ENCODE peak calls at places on chromosomes 5 and 9, in five cellular contexts. One of them, this sample, is unnamed.

GRCh38 chr9:122527193-122527592 is at the start of gene OR1N1:
- DNase-seq in MV-4-11: no peak
- DNase-seq in left colon: no peak
- DNase-seq in GM20000: no peak
- DNase-seq in heart right ventricle: no peak
- DNase-seq in this sample: no peak

GRCh38 chr5:179163236-179164155 is 103.3 kb downstream of the ZNF354C start:
- DNase-seq in MV-4-11: no peak
- DNase-seq in left colon: no peak
- DNase-seq in GM20000: no peak
- DNase-seq in heart right ventricle: no peak
- DNase-seq in this sample: no peak

GRCh38 chr5:57366744-57367143 is 115.9 kb downstream of the ACTBL2 start:
- DNase-seq in MV-4-11: no peak
- DNase-seq in left colon: no peak
- DNase-seq in GM20000: no peak
- DNase-seq in heart right ventricle: no peak
- DNase-seq in this sample: no peak

GRCh38 chr5:10460252-10460906 is 18.7 kb downstream of the ROPN1L start:
- DNase-seq in MV-4-11: no peak
- DNase-seq in left colon: peak
- DNase-seq in GM20000: no peak
- DNase-seq in heart right ventricle: peak
- DNase-seq in this sample: no peak

GRCh38 chr9:101778332-101778731 is 39.9 kb upstream of the GRIN3A start:
- DNase-seq in MV-4-11: peak
- DNase-seq in left colon: no peak
- DNase-seq in GM20000: no peak
- DNase-seq in heart right ventricle: no peak
- DNase-seq in this sample: no peak

GRCh38 chr9:127505396-127506116 is 54.2 kb downstream of the LRSAM1 start:
- DNase-seq in MV-4-11: peak
- DNase-seq in left colon: no peak
- DNase-seq in GM20000: peak
- DNase-seq in heart right ventricle: no peak
- DNase-seq in this sample: no peak

GRCh38 chr5:137498301-137498735 is 808 bp downstream of the SPOCK1 start:
- DNase-seq in MV-4-11: no peak
- DNase-seq in left colon: no peak
- DNase-seq in GM20000: no peak
- DNase-seq in heart right ventricle: no peak
- DNase-seq in this sample: no peak

GRCh38 chr5:56158331-56158960 is 74.7 kb downstream of the ANKRD55 start:
- DNase-seq in MV-4-11: no peak
- DNase-seq in left colon: no peak
- DNase-seq in GM20000: no peak
- DNase-seq in heart right ventricle: no peak
- DNase-seq in this sample: no peak

GRCh38 chr5:81505672-81506071 is 111.7 kb upstream of the ACOT12 start:
- DNase-seq in MV-4-11: no peak
- DNase-seq in left colon: no peak
- DNase-seq in GM20000: no peak
- DNase-seq in heart right ventricle: no peak
- DNase-seq in this sample: no peak

GRCh38 chr5:119578937-119579336 is 50.4 kb upstream of the FAM170A start:
- DNase-seq in MV-4-11: peak
- DNase-seq in left colon: no peak
- DNase-seq in GM20000: peak
- DNase-seq in heart right ventricle: no peak
- DNase-seq in this sample: no peak

GRCh38 chr9:38227061-38227540 is 158.1 kb upstream of the SHB start:
- DNase-seq in MV-4-11: peak
- DNase-seq in left colon: peak
- DNase-seq in GM20000: peak
- DNase-seq in heart right ventricle: peak
- DNase-seq in this sample: no peak

GRCh38 chr9:2411459-2412215 is 209.9 kb upstream of the VLDLR start:
- DNase-seq in MV-4-11: no peak
- DNase-seq in left colon: no peak
- DNase-seq in GM20000: no peak
- DNase-seq in heart right ventricle: no peak
- DNase-seq in this sample: no peak

GRCh38 chr5:80165430-80165829 is 90.4 kb downstream of the SERINC5 start:
- DNase-seq in MV-4-11: no peak
- DNase-seq in left colon: no peak
- DNase-seq in GM20000: no peak
- DNase-seq in heart right ventricle: no peak
- DNase-seq in this sample: no peak

GRCh38 chr5:137808503-137809135 is 54.5 kb upstream of the HNRNPA0 start:
- DNase-seq in MV-4-11: no peak
- DNase-seq in left colon: no peak
- DNase-seq in GM20000: no peak
- DNase-seq in heart right ventricle: peak
- DNase-seq in this sample: no peak

GRCh38 chr5:138623053-138623452 is 47.9 kb upstream of the HSPA9 start:
- DNase-seq in MV-4-11: no peak
- DNase-seq in left colon: no peak
- DNase-seq in GM20000: no peak
- DNase-seq in heart right ventricle: no peak
- DNase-seq in this sample: no peak

GRCh38 chr5:54944364-54944763 is 41.0 kb downstream of the ESM1 start:
- DNase-seq in MV-4-11: peak
- DNase-seq in left colon: no peak
- DNase-seq in GM20000: peak
- DNase-seq in heart right ventricle: peak
- DNase-seq in this sample: no peak

GRCh38 chr9:38358390-38359296 is 33.9 kb upstream of the ALDH1B1 start:
- DNase-seq in MV-4-11: no peak
- DNase-seq in left colon: no peak
- DNase-seq in GM20000: no peak
- DNase-seq in heart right ventricle: no peak
- DNase-seq in this sample: no peak

GRCh38 chr9:407255-407654 is 192.6 kb downstream of the DOCK8 start:
- DNase-seq in MV-4-11: no peak
- DNase-seq in left colon: no peak
- DNase-seq in GM20000: no peak
- DNase-seq in heart right ventricle: peak
- DNase-seq in this sample: no peak